ENCODE peak calls at places on chromosomes 4 and X, in six cellular contexts. I is HCT116, S is HepG2, A is H1, M is K562, J is GM12878. H is an unnamed sample.

GRCh38 chr4:20544645-20545044 is 155.6 kb upstream of the PACRGL start:
- DNase-seq in I (peak), S (peak), A (no peak), M (peak), J (no peak), H (peak)

GRCh38 chrX:49230500-49231232 is 2.5 kb downstream of the CACNA1F start:
- DNase-seq in I (no peak), S (peak), A (no peak), M (peak), J (no peak), H (peak)

GRCh38 chr4:14827111-14827510 is 175.2 kb upstream of the CPEB2 start:
- DNase-seq in I (no peak), S (no peak), A (no peak), M (no peak), J (no peak), H (no peak)

GRCh38 chrX:18415386-18415785 is 10.0 kb upstream of the CDKL5 start:
- DNase-seq in I (no peak), S (no peak), A (no peak), M (no peak), J (no peak), H (no peak)

GRCh38 chrX:76148011-76148665 is 24.7 kb upstream of the PBDC1 start:
- DNase-seq in I (no peak), S (peak), A (no peak), M (no peak), J (peak), H (no peak)

GRCh38 chr4:102918859-102919258 is 50.1 kb downstream of the CISD2 start:
- DNase-seq in I (no peak), S (no peak), A (no peak), M (no peak), J (no peak), H (no peak)

GRCh38 chr4:154467886-154468285 is 23.7 kb downstream of the DCHS2 start:
- DNase-seq in I (no peak), S (no peak), A (no peak), M (no peak), J (no peak), H (no peak)

GRCh38 chrX:20412871-20413486 is 146.3 kb upstream of the RPS6KA3 start:
- DNase-seq in I (no peak), S (no peak), A (no peak), M (no peak), J (no peak), H (no peak)

GRCh38 chr4:151197258-151197657 is 79.7 kb upstream of the PRSS48 start:
- DNase-seq in I (no peak), S (no peak), A (no peak), M (no peak), J (no peak), H (no peak)

GRCh38 chrX:40095588-40096394 is 2.0 kb downstream of the BCOR start:
- DNase-seq in I (no peak), S (no peak), A (no peak), M (no peak), J (no peak), H (no peak)

GRCh38 chr4:184120549-184121127 is 97.0 kb downstream of the ENPP6 start:
- DNase-seq in I (no peak), S (no peak), A (no peak), M (no peak), J (no peak), H (no peak)

GRCh38 chrX:148265829-148266228 is 234.6 kb upstream of the AFF2 start:
- DNase-seq in I (no peak), S (no peak), A (no peak), M (no peak), J (no peak), H (no peak)

GRCh38 chrX:139121616-139122286 is 408.8 kb upstream of the F9 start:
- DNase-seq in I (no peak), S (no peak), A (no peak), M (no peak), J (no peak), H (no peak)

GRCh38 chr4:184536881-184537248 is 62.5 kb upstream of the IRF2 start:
- DNase-seq in I (no peak), S (no peak), A (no peak), M (no peak), J (no peak), H (no peak)

GRCh38 chrX:153944140-153944799 is at the start of gene RENBP:
- DNase-seq in I (no peak), S (no peak), A (no peak), M (peak), J (no peak), H (no peak)

GRCh38 chr4:23932935-23933334 is 43.1 kb upstream of the PPARGC1A start:
- DNase-seq in I (no peak), S (no peak), A (peak), M (no peak), J (no peak), H (peak)

GRCh38 chrX:35382966-35383365 is 415.2 kb upstream of the MAGEB16 start:
- DNase-seq in I (no peak), S (no peak), A (no peak), M (no peak), J (no peak), H (no peak)

GRCh38 chr4:138834029-138834428 is 181.6 kb upstream of the NOCT start:
- DNase-seq in I (no peak), S (no peak), A (no peak), M (no peak), J (no peak), H (no peak)

GRCh38 chr4:44351069-44351468 is 97.5 kb downstream of the KCTD8 start:
- DNase-seq in I (no peak), S (no peak), A (no peak), M (no peak), J (no peak), H (no peak)

GRCh38 chr4:138677651-138678202 is 337.9 kb upstream of the NOCT start:
- DNase-seq in I (no peak), S (no peak), A (no peak), M (no peak), J (no peak), H (no peak)

GRCh38 chr4:109334596-109335105 is 32.2 kb upstream of the COL25A1 start:
- DNase-seq in I (no peak), S (no peak), A (no peak), M (no peak), J (no peak), H (no peak)

GRCh38 chrX:13875572-13875971 is 58.7 kb upstream of the GPM6B start:
- DNase-seq in I (no peak), S (no peak), A (no peak), M (no peak), J (no peak), H (no peak)

GRCh38 chrX:80216086-80216485 is 201.5 kb downstream of the TBX22 start:
- DNase-seq in I (no peak), S (no peak), A (no peak), M (no peak), J (no peak), H (no peak)

GRCh38 chr4:24568425-24568824 is 15.9 kb downstream of the DHX15 start:
- DNase-seq in I (no peak), S (no peak), A (no peak), M (no peak), J (no peak), H (no peak)

GRCh38 chr4:105346869-105347268 is 127.0 kb downstream of the PPA2 start:
- DNase-seq in I (no peak), S (no peak), A (no peak), M (no peak), J (no peak), H (no peak)

GRCh38 chr4:142850478-142850877 is 4.4 kb upstream of the INPP4B start:
- DNase-seq in I (peak), S (no peak), A (no peak), M (no peak), J (no peak), H (no peak)

GRCh38 chr4:142846729-142847606 is 867 bp upstream of the INPP4B start:
- DNase-seq in I (peak), S (peak), A (no peak), M (no peak), J (no peak), H (peak)

GRCh38 chr4:142845293-142846070 is 619 bp downstream of the INPP4B start:
- DNase-seq in I (no peak), S (no peak), A (no peak), M (no peak), J (no peak), H (no peak)

GRCh38 chr4:142844782-142845181 is 1.3 kb downstream of the INPP4B start:
- DNase-seq in I (no peak), S (no peak), A (no peak), M (no peak), J (no peak), H (no peak)

DNA sequence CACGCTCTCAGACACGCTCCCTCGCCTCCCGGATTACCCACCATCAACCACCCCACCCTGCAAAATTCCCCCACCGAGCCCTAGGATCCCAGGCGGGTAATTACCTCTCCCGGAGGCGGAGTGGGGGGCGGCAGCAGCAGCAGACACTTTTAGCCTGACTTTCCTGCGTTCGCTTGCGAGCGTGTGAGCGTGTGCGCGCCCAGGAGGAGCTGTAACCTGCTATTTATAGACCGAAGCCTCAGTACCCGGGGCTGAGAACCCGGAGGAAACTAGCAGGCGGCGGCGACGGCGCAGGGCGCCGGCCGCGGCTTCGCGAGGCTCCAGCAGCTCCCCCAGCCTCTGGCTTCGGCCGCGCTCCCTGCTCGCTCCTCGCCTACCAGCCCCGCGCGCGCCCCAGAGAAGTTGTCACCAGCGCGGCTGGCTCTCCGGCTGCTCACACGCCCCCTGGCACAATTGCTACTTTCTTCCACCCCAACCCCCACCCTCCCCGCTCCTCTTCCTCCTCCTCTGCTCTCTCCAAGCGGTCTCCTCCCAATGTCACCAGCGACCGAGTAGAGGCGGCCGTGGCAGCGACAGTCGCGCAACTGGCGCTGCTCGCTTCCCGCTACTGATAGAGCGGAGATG is at the start of gene INPP4B:
- DNase-seq in I (peak), S (no peak), A (no peak), M (no peak), J (no peak), H (no peak)
- TF ChIP-seq ZNF274 in I (no peak), S (no peak), A (no peak), M (no peak), J (no peak), H (no peak)

GRCh38 chrX:21744721-21745120 is 13.2 kb downstream of the SMPX start:
- DNase-seq in I (no peak), S (no peak), A (no peak), M (no peak), J (no peak), H (no peak)

GRCh38 chrX:21747523-21747922 is 10.4 kb downstream of the SMPX start:
- DNase-seq in I (no peak), S (no peak), A (no peak), M (no peak), J (no peak), H (no peak)

GRCh38 chrX:21744060-21744459 is 13.9 kb downstream of the SMPX start:
- DNase-seq in I (no peak), S (no peak), A (no peak), M (no peak), J (no peak), H (no peak)

GRCh38 chrX:21748235-21748634 is 9.7 kb downstream of the SMPX start:
- DNase-seq in I (no peak), S (no peak), A (no peak), M (no peak), J (no peak), H (no peak)

DNA sequence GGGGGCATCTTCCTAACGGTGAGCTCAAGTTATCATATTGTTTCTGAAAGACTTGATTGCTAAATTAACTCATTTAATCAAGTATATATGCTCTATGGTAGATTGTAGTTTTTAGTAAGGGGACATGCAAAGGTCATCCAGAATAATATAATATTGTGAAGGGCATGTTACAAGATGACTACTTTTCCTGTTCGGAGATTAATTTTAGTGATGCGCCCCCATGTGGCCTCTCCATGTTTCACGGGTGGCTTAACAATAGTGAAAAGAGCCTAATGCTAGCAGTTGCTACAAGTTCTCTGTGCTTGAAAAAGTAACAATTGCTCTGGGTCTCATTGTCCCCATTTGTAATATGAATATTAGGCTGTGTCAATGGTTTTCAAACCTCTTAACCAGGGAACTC is 12.2 kb downstream of the SMPX start:
- DNase-seq in I (no peak), S (no peak), A (no peak), M (peak), J (no peak), H (no peak)
- TF ChIP-seq ZNF274 in I (no peak), S (no peak), A (no peak), M (no peak), J (no peak), H (no peak)

GRCh38 chr4:108255203-108255747 is 86.5 kb upstream of the LEF1 start:
- DNase-seq in I (no peak), S (no peak), A (no peak), M (no peak), J (no peak), H (no peak)
- TF ChIP-seq ZNF274 in I (no peak), S (no peak), A (no peak), M (no peak), J (no peak), H (no peak)

DNA sequence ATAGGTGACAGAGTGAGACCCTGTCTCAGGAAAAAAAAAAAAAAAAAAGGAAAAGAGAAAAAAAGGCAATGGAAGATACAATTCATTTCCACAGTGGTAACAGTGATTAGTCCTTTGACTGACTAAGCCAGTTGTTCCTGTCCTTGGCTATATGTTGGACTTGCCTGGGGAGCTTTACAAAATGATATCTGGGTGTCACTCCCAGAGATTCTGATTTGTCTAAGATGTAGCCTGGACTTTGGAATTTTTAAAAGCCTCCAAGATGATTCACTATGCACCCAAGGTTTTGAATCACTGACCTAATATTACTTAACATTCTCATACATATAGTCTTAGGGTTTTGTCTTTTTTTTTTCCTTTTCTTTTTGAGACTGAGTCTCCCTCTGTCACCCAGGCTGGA is 16.9 kb downstream of the HELQ start:
- DNase-seq in I (no peak), S (no peak), A (no peak), M (no peak), J (no peak), H (no peak)
- TF ChIP-seq ZNF274 in I (no peak), S (no peak), A (no peak), M (no peak), J (no peak), H (no peak)

GRCh38 chr4:12293906-12294525 is 865.3 kb upstream of the HS3ST1 start:
- DNase-seq in I (no peak), S (no peak), A (no peak), M (no peak), J (no peak), H (no peak)
- TF ChIP-seq ZNF274 in I (no peak), S (no peak), A (no peak), M (no peak), J (no peak), H (no peak)

GRCh38 chr4:124868495-124868894 is 156.0 kb upstream of the ANKRD50 start:
- DNase-seq in I (no peak), S (no peak), A (no peak), M (no peak), J (no peak), H (no peak)
- TF ChIP-seq ZNF274 in I (no peak), S (no peak), A (no peak), M (no peak), J (no peak), H (no peak)

GRCh38 chr4:173024203-173024602 is 144.4 kb upstream of the GALNT7 start:
- DNase-seq in I (no peak), S (no peak), A (no peak), M (no peak), J (no peak), H (no peak)
- TF ChIP-seq ZNF274 in I (no peak), S (no peak), A (no peak), M (no peak), J (no peak), H (no peak)